ENCODE peak calls at places on chromosome 13, in ten cellular contexts. One of them, this sample, is unnamed.

GRCh38 chr13:41199526-41199925 is 5.2 kb upstream of the KBTBD7 start:
- DNase-seq in kidney: no peak
- DNase-seq in iPS DF 6.9: no peak
- DNase-seq in CD8-positive, alpha-beta T cell: no peak
- DNase-seq in substantia nigra: no peak
- DNase-seq in H9: no peak
- DNase-seq in neuronal stem cell: no peak
- DNase-seq in pancreas: no peak
- DNase-seq in aorta: no peak
- DNase-seq in ascending aorta: no peak
- DNase-seq in this sample: no peak

GRCh38 chr13:27607125-27607524 is 13.2 kb downstream of the LNX2 start:
- DNase-seq in kidney: no peak
- DNase-seq in iPS DF 6.9: no peak
- DNase-seq in CD8-positive, alpha-beta T cell: no peak
- DNase-seq in substantia nigra: no peak
- DNase-seq in H9: no peak
- DNase-seq in neuronal stem cell: no peak
- DNase-seq in pancreas: no peak
- DNase-seq in aorta: no peak
- DNase-seq in ascending aorta: peak; percentile 74
- DNase-seq in this sample: no peak

GRCh38 chr13:99297330-99297729 is 9.9 kb downstream of the GPR183 start:
- DNase-seq in kidney: no peak
- DNase-seq in iPS DF 6.9: no peak
- DNase-seq in CD8-positive, alpha-beta T cell: no peak
- DNase-seq in substantia nigra: no peak
- DNase-seq in H9: no peak
- DNase-seq in neuronal stem cell: no peak
- DNase-seq in pancreas: no peak
- DNase-seq in aorta: no peak
- DNase-seq in ascending aorta: no peak
- DNase-seq in this sample: no peak

GRCh38 chr13:41007359-41008118 is 11.6 kb downstream of the ELF1 start:
- DNase-seq in kidney: no peak
- DNase-seq in iPS DF 6.9: no peak
- DNase-seq in CD8-positive, alpha-beta T cell: no peak
- DNase-seq in substantia nigra: no peak
- DNase-seq in H9: no peak
- DNase-seq in neuronal stem cell: no peak
- DNase-seq in pancreas: no peak
- DNase-seq in aorta: no peak
- DNase-seq in ascending aorta: no peak
- DNase-seq in this sample: no peak

GRCh38 chr13:101499406-101499805 is 46.9 kb downstream of the ITGBL1 start:
- DNase-seq in kidney: no peak
- DNase-seq in iPS DF 6.9: no peak
- DNase-seq in CD8-positive, alpha-beta T cell: no peak
- DNase-seq in substantia nigra: no peak
- DNase-seq in H9: no peak
- DNase-seq in neuronal stem cell: no peak
- DNase-seq in pancreas: no peak
- DNase-seq in aorta: no peak
- DNase-seq in ascending aorta: no peak
- DNase-seq in this sample: no peak

GRCh38 chr13:109227344-109227940 is 558.9 kb downstream of the IRS2 start:
- DNase-seq in kidney: no peak
- DNase-seq in iPS DF 6.9: no peak
- DNase-seq in CD8-positive, alpha-beta T cell: no peak
- DNase-seq in substantia nigra: no peak
- DNase-seq in H9: no peak
- DNase-seq in neuronal stem cell: no peak
- DNase-seq in pancreas: no peak
- DNase-seq in aorta: no peak
- DNase-seq in ascending aorta: no peak
- DNase-seq in this sample: no peak

GRCh38 chr13:41150058-41150457 is 17.5 kb upstream of the KBTBD6 start:
- DNase-seq in kidney: no peak
- DNase-seq in iPS DF 6.9: no peak
- DNase-seq in CD8-positive, alpha-beta T cell: no peak
- DNase-seq in substantia nigra: no peak
- DNase-seq in H9: no peak
- DNase-seq in neuronal stem cell: no peak
- DNase-seq in pancreas: no peak
- DNase-seq in aorta: no peak
- DNase-seq in ascending aorta: no peak
- DNase-seq in this sample: no peak

GRCh38 chr13:53445682-53446081 is 417.1 kb downstream of the OLFM4 start:
- DNase-seq in kidney: no peak
- DNase-seq in iPS DF 6.9: no peak
- DNase-seq in CD8-positive, alpha-beta T cell: no peak
- DNase-seq in substantia nigra: no peak
- DNase-seq in H9: no peak
- DNase-seq in neuronal stem cell: no peak
- DNase-seq in pancreas: no peak
- DNase-seq in aorta: no peak
- DNase-seq in ascending aorta: no peak
- DNase-seq in this sample: no peak

GRCh38 chr13:45521292-45521691 is 56.6 kb downstream of the COG3 start:
- DNase-seq in kidney: no peak
- DNase-seq in iPS DF 6.9: no peak
- DNase-seq in CD8-positive, alpha-beta T cell: no peak
- DNase-seq in substantia nigra: no peak
- DNase-seq in H9: no peak
- DNase-seq in neuronal stem cell: no peak
- DNase-seq in pancreas: no peak
- DNase-seq in aorta: no peak
- DNase-seq in ascending aorta: no peak
- DNase-seq in this sample: no peak

GRCh38 chr13:48066310-48066989 is 28.5 kb downstream of the MED4 start:
- DNase-seq in kidney: no peak
- DNase-seq in iPS DF 6.9: no peak
- DNase-seq in CD8-positive, alpha-beta T cell: no peak
- DNase-seq in substantia nigra: no peak
- DNase-seq in H9: no peak
- DNase-seq in neuronal stem cell: no peak
- DNase-seq in pancreas: no peak
- DNase-seq in aorta: no peak
- DNase-seq in ascending aorta: no peak
- DNase-seq in this sample: no peak
- H3K27ac ChIP-seq in kidney: no peak overlapping the region
- H3K27ac ChIP-seq in iPS DF 6.9: no peak overlapping the region
- H3K27ac ChIP-seq in CD8-positive, alpha-beta T cell: no peak overlapping the region
- H3K27ac ChIP-seq in substantia nigra: no peak overlapping the region
- H3K27ac ChIP-seq in H9: no peak overlapping the region
- H3K27ac ChIP-seq in neuronal stem cell: no peak overlapping the region
- H3K27ac ChIP-seq in pancreas: no peak overlapping the region
- H3K27ac ChIP-seq in aorta: no peak overlapping the region
- H3K27ac ChIP-seq in ascending aorta: no peak overlapping the region
- H3K27ac ChIP-seq in this sample: no peak overlapping the region

DNA sequence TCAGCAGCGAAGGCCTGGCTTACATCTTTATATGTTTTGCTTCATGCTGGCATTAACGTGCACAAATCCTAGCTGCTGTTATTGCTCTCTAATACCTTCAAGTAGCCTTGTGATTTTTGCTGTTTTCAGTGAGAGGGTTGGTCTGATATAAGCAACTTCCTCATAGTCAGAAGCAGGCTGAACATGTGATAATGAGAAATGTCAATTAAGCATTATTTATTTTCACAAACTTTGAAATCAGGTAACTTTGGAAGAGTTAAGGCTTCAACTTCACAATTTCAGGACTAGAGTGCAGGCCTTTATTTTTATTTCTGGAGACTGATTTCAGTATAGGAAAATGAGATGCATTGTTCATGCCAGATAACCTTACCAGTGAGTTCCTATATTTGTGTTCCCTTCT is 365.0 kb downstream of the SLC7A1 start:
- DNase-seq in kidney: no peak
- DNase-seq in iPS DF 6.9: no peak
- DNase-seq in CD8-positive, alpha-beta T cell: no peak
- DNase-seq in substantia nigra: no peak
- DNase-seq in H9: no peak
- DNase-seq in neuronal stem cell: no peak
- DNase-seq in pancreas: no peak
- DNase-seq in aorta: no peak
- DNase-seq in ascending aorta: no peak
- DNase-seq in this sample: no peak
- H3K27ac ChIP-seq in kidney: no peak overlapping the region
- H3K27ac ChIP-seq in iPS DF 6.9: no peak overlapping the region
- H3K27ac ChIP-seq in CD8-positive, alpha-beta T cell: no peak overlapping the region
- H3K27ac ChIP-seq in substantia nigra: no peak overlapping the region
- H3K27ac ChIP-seq in H9: no peak overlapping the region
- H3K27ac ChIP-seq in neuronal stem cell: no peak overlapping the region
- H3K27ac ChIP-seq in pancreas: no peak overlapping the region
- H3K27ac ChIP-seq in aorta: no peak overlapping the region
- H3K27ac ChIP-seq in ascending aorta: peak overlapping the region; percentile 47
- H3K27ac ChIP-seq in this sample: no peak overlapping the region

GRCh38 chr13:32426981-32427851 is 714 bp downstream of the N4BP2L1 start:
- DNase-seq in kidney: peak; percentile 81
- DNase-seq in iPS DF 6.9: no peak
- DNase-seq in CD8-positive, alpha-beta T cell: peak; percentile 65
- DNase-seq in substantia nigra: no peak
- DNase-seq in H9: peak; percentile 76
- DNase-seq in neuronal stem cell: peak; percentile 29
- DNase-seq in pancreas: peak; percentile 83
- DNase-seq in aorta: peak; percentile 83
- DNase-seq in ascending aorta: peak; percentile 71
- DNase-seq in this sample: peak; percentile 66
- H3K27ac ChIP-seq in kidney: peak overlapping the region; percentile 76
- H3K27ac ChIP-seq in iPS DF 6.9: no peak overlapping the region
- H3K27ac ChIP-seq in CD8-positive, alpha-beta T cell: peak overlapping the region; percentile 85
- H3K27ac ChIP-seq in substantia nigra: peak overlapping the region; percentile 83
- H3K27ac ChIP-seq in H9: no peak overlapping the region
- H3K27ac ChIP-seq in neuronal stem cell: no peak overlapping the region
- H3K27ac ChIP-seq in pancreas: peak overlapping the region; percentile 99
- H3K27ac ChIP-seq in aorta: peak overlapping the region; percentile 46
- H3K27ac ChIP-seq in ascending aorta: peak overlapping the region; percentile 90
- H3K27ac ChIP-seq in this sample: peak overlapping the region; percentile 87

DNA sequence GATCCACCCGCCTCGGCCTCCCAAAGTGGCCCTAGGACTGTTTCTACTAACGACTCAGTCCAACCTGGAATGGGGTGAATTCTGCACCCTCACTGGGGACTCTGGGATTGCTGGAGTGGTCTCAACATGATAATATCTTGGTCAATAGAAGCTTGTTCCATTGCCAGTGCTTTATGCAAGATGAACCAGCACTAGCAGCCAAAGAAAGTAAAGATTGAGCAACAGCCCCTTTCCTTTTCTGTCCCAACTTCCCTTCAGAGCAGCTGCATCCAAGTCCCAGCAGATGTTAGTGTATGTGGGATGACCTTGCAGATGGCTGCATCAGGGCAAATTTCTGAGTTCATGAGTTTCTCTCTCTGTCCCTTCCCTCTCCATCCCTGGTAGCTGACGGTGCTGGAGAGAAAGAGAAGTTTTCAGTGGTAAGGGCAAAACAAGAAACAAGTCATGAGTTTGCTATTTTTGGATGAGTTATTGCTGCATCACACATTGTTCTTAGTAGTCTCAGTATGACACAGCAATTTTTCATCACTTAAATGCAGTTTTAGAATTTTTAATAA is 183.6 kb upstream of the EDNRB start:
- DNase-seq in kidney: no peak
- DNase-seq in iPS DF 6.9: no peak
- DNase-seq in CD8-positive, alpha-beta T cell: no peak
- DNase-seq in substantia nigra: no peak
- DNase-seq in H9: no peak
- DNase-seq in neuronal stem cell: no peak
- DNase-seq in pancreas: no peak
- DNase-seq in aorta: no peak
- DNase-seq in ascending aorta: no peak
- DNase-seq in this sample: no peak
- H3K27ac ChIP-seq in kidney: no peak overlapping the region
- H3K27ac ChIP-seq in iPS DF 6.9: no peak overlapping the region
- H3K27ac ChIP-seq in CD8-positive, alpha-beta T cell: no peak overlapping the region
- H3K27ac ChIP-seq in substantia nigra: no peak overlapping the region
- H3K27ac ChIP-seq in H9: no peak overlapping the region
- H3K27ac ChIP-seq in neuronal stem cell: no peak overlapping the region
- H3K27ac ChIP-seq in pancreas: no peak overlapping the region
- H3K27ac ChIP-seq in aorta: no peak overlapping the region
- H3K27ac ChIP-seq in ascending aorta: no peak overlapping the region
- H3K27ac ChIP-seq in this sample: peak overlapping the region; percentile 52

DNA sequence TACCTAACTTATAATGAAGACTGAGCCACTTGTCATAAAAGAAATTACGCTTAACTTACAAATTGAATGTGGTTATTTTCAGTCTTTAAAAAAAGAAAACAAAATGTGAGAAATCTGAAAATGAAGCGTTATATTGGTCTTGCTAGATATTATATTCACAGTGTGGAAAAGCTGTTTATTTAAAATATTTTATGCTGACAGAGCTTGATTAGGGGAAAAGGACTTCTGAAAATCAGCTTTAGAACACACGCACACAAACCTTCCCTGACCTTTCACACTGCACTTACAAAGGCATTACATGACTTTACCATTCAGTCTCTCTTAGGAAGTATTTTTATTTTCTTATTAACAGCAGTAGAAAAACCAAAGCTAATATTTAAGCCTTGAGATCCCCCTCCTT is 461.5 kb downstream of the DIAPH3 start:
- DNase-seq in kidney: no peak
- DNase-seq in iPS DF 6.9: no peak
- DNase-seq in CD8-positive, alpha-beta T cell: no peak
- DNase-seq in substantia nigra: no peak
- DNase-seq in H9: no peak
- DNase-seq in neuronal stem cell: no peak
- DNase-seq in pancreas: no peak
- DNase-seq in aorta: no peak
- DNase-seq in ascending aorta: no peak
- DNase-seq in this sample: no peak
- H3K27ac ChIP-seq in kidney: no peak overlapping the region
- H3K27ac ChIP-seq in iPS DF 6.9: no peak overlapping the region
- H3K27ac ChIP-seq in CD8-positive, alpha-beta T cell: no peak overlapping the region
- H3K27ac ChIP-seq in substantia nigra: no peak overlapping the region
- H3K27ac ChIP-seq in H9: no peak overlapping the region
- H3K27ac ChIP-seq in neuronal stem cell: no peak overlapping the region
- H3K27ac ChIP-seq in pancreas: no peak overlapping the region
- H3K27ac ChIP-seq in aorta: no peak overlapping the region
- H3K27ac ChIP-seq in ascending aorta: no peak overlapping the region
- H3K27ac ChIP-seq in this sample: no peak overlapping the region

DNA sequence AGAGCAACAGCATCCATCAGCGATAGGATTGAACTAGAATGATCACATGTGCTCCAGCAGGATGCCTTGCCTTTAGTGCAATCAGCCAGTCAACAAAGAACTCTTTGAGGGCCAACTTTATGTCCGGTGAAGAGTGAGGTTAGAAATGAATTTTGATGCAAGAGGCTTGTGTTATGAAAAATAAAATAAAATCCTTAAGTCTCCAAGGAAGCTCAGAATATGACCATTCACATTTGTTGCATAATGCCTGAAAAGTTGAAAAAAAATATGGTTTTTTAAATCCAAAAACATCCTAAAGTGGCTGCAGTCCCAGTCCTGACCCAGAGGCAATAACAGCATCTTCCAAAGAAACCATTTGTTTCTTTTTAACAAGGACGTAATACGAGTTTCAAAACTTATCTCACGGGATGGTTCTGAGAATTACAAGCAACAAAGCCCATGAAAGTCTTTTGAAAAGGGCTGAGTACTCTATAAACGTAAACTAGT is 61.3 kb downstream of the DCLK1 start:
- DNase-seq in kidney: no peak
- DNase-seq in iPS DF 6.9: no peak
- DNase-seq in CD8-positive, alpha-beta T cell: no peak
- DNase-seq in substantia nigra: no peak
- DNase-seq in H9: no peak
- DNase-seq in neuronal stem cell: no peak
- DNase-seq in pancreas: no peak
- DNase-seq in aorta: no peak
- DNase-seq in ascending aorta: no peak
- DNase-seq in this sample: no peak
- H3K27ac ChIP-seq in kidney: no peak overlapping the region
- H3K27ac ChIP-seq in iPS DF 6.9: no peak overlapping the region
- H3K27ac ChIP-seq in CD8-positive, alpha-beta T cell: no peak overlapping the region
- H3K27ac ChIP-seq in substantia nigra: no peak overlapping the region
- H3K27ac ChIP-seq in H9: no peak overlapping the region
- H3K27ac ChIP-seq in neuronal stem cell: no peak overlapping the region
- H3K27ac ChIP-seq in pancreas: no peak overlapping the region
- H3K27ac ChIP-seq in aorta: no peak overlapping the region
- H3K27ac ChIP-seq in ascending aorta: no peak overlapping the region
- H3K27ac ChIP-seq in this sample: no peak overlapping the region

This sample was measured in caudate nucleus.